ENCODE peak calls at places on chromosomes 4 and X, in eight cellular contexts. One of them, this sample, is unnamed. For H3K27me3, the result is how much of the 10 kb centered on the place peaks cover.

GRCh38 chr4:24529555-24529954 is 54.8 kb downstream of the DHX15 start:
- DNase-seq in Caco-2: no peak
- DNase-seq in NT2/D1: no peak
- DNase-seq in mammary epithelial cell: peak
- DNase-seq in left lung: no peak
- DNase-seq in fibroblast of lung: no peak
- DNase-seq in effector memory CD4-positive, alpha-beta T cell: no peak
- DNase-seq in adrenal gland: no peak
- DNase-seq in this sample: no peak

GRCh38 chr4:14879643-14880042 is 122.6 kb upstream of the CPEB2 start:
- DNase-seq in effector memory CD4-positive, alpha-beta T cell: no peak
- DNase-seq in fibroblast of lung: no peak
- DNase-seq in left lung: peak
- DNase-seq in Caco-2: no peak
- DNase-seq in adrenal gland: no peak
- DNase-seq in NT2/D1: no peak
- DNase-seq in mammary epithelial cell: peak
- DNase-seq in this sample: no peak

GRCh38 chr4:137422666-137423065 is 109.6 kb downstream of the PCDH18 start:
- DNase-seq in fibroblast of lung: peak
- DNase-seq in Caco-2: no peak
- DNase-seq in NT2/D1: no peak
- DNase-seq in left lung: no peak
- DNase-seq in adrenal gland: no peak
- DNase-seq in mammary epithelial cell: no peak
- DNase-seq in effector memory CD4-positive, alpha-beta T cell: no peak
- DNase-seq in this sample: no peak

GRCh38 chr4:88937081-88937480 is 119.9 kb downstream of the FAM13A start:
- DNase-seq in effector memory CD4-positive, alpha-beta T cell: no peak
- DNase-seq in left lung: no peak
- DNase-seq in adrenal gland: no peak
- DNase-seq in Caco-2: no peak
- DNase-seq in NT2/D1: no peak
- DNase-seq in fibroblast of lung: peak
- DNase-seq in mammary epithelial cell: peak
- DNase-seq in this sample: no peak

GRCh38 chrX:119407681-119408080 is 8.5 kb downstream of the SLC25A43 start:
- DNase-seq in mammary epithelial cell: no peak
- DNase-seq in left lung: no peak
- DNase-seq in Caco-2: no peak
- DNase-seq in effector memory CD4-positive, alpha-beta T cell: no peak
- DNase-seq in fibroblast of lung: peak
- DNase-seq in NT2/D1: no peak
- DNase-seq in adrenal gland: no peak
- DNase-seq in this sample: no peak

GRCh38 chr4:140595065-140595464 is 26.3 kb upstream of the UCP1 start:
- DNase-seq in NT2/D1: no peak
- DNase-seq in adrenal gland: no peak
- DNase-seq in fibroblast of lung: peak
- DNase-seq in left lung: no peak
- DNase-seq in mammary epithelial cell: peak
- DNase-seq in effector memory CD4-positive, alpha-beta T cell: no peak
- DNase-seq in Caco-2: peak
- DNase-seq in this sample: no peak

GRCh38 chr4:23613782-23614181 is 276.1 kb downstream of the PPARGC1A start:
- DNase-seq in effector memory CD4-positive, alpha-beta T cell: no peak
- DNase-seq in fibroblast of lung: peak
- DNase-seq in mammary epithelial cell: no peak
- DNase-seq in NT2/D1: no peak
- DNase-seq in Caco-2: no peak
- DNase-seq in left lung: no peak
- DNase-seq in adrenal gland: no peak
- DNase-seq in this sample: no peak

GRCh38 chr4:91025240-91026173 is 898.3 kb downstream of the CCSER1 start:
- DNase-seq in Caco-2: no peak
- DNase-seq in adrenal gland: no peak
- DNase-seq in effector memory CD4-positive, alpha-beta T cell: no peak
- DNase-seq in left lung: no peak
- DNase-seq in fibroblast of lung: no peak
- DNase-seq in mammary epithelial cell: no peak
- DNase-seq in NT2/D1: no peak
- DNase-seq in this sample: no peak

GRCh38 chrX:3144651-3145050 is 103.4 kb downstream of the ARSF start:
- DNase-seq in effector memory CD4-positive, alpha-beta T cell: no peak
- DNase-seq in Caco-2: no peak
- DNase-seq in mammary epithelial cell: no peak
- DNase-seq in left lung: no peak
- DNase-seq in adrenal gland: no peak
- DNase-seq in NT2/D1: no peak
- DNase-seq in fibroblast of lung: no peak
- DNase-seq in this sample: no peak

GRCh38 chr4:39976945-39977488 is 694 bp downstream of the PDS5A start:
- DNase-seq in NT2/D1: no peak
- DNase-seq in mammary epithelial cell: peak
- DNase-seq in fibroblast of lung: peak
- DNase-seq in effector memory CD4-positive, alpha-beta T cell: no peak
- DNase-seq in Caco-2: no peak
- DNase-seq in left lung: peak
- DNase-seq in adrenal gland: peak
- DNase-seq in this sample: no peak

GRCh38 chr4:111960241-111960667 is 185.0 kb upstream of the FAM241A start:
- DNase-seq in NT2/D1: no peak
- DNase-seq in left lung: no peak
- DNase-seq in Caco-2: no peak
- DNase-seq in adrenal gland: no peak
- DNase-seq in effector memory CD4-positive, alpha-beta T cell: no peak
- DNase-seq in mammary epithelial cell: peak
- DNase-seq in fibroblast of lung: peak
- DNase-seq in this sample: no peak

GRCh38 chrX:129123795-129124194 is 399.5 kb downstream of the SMARCA1 start:
- DNase-seq in fibroblast of lung: no peak
- DNase-seq in adrenal gland: no peak
- DNase-seq in mammary epithelial cell: no peak
- DNase-seq in left lung: no peak
- DNase-seq in NT2/D1: no peak
- DNase-seq in effector memory CD4-positive, alpha-beta T cell: no peak
- DNase-seq in Caco-2: no peak
- DNase-seq in this sample: no peak

GRCh38 chr4:54840992-54841768 is 183.4 kb downstream of the KIT start:
- DNase-seq in adrenal gland: no peak
- DNase-seq in left lung: no peak
- DNase-seq in mammary epithelial cell: no peak
- DNase-seq in Caco-2: peak
- DNase-seq in fibroblast of lung: no peak
- DNase-seq in effector memory CD4-positive, alpha-beta T cell: no peak
- DNase-seq in NT2/D1: no peak
- DNase-seq in this sample: no peak

GRCh38 chr4:140300271-140300970 is 73.0 kb upstream of the SCOC start:
- DNase-seq in NT2/D1: no peak
- DNase-seq in fibroblast of lung: peak
- DNase-seq in adrenal gland: peak
- DNase-seq in Caco-2: no peak
- DNase-seq in effector memory CD4-positive, alpha-beta T cell: no peak
- DNase-seq in mammary epithelial cell: peak
- DNase-seq in left lung: no peak
- DNase-seq in this sample: no peak

GRCh38 chrX:140572724-140573123 is 67.9 kb upstream of the SOX3 start:
- DNase-seq in effector memory CD4-positive, alpha-beta T cell: no peak
- DNase-seq in Caco-2: peak
- DNase-seq in mammary epithelial cell: peak
- DNase-seq in left lung: no peak
- DNase-seq in adrenal gland: peak
- DNase-seq in fibroblast of lung: peak
- DNase-seq in NT2/D1: peak
- DNase-seq in this sample: no peak

GRCh38 chr4:1171306-1172227 is 816 bp downstream of the SPON2 start:
- DNase-seq in effector memory CD4-positive, alpha-beta T cell: peak
- DNase-seq in adrenal gland: no peak
- DNase-seq in Caco-2: no peak
- DNase-seq in fibroblast of lung: no peak
- DNase-seq in left lung: peak
- DNase-seq in NT2/D1: peak
- DNase-seq in mammary epithelial cell: no peak
- DNase-seq in this sample: peak
- H3K27me3 ChIP-seq in effector memory CD4-positive, alpha-beta T cell: under half
- H3K27me3 ChIP-seq in adrenal gland: under half
- H3K27me3 ChIP-seq in Caco-2: under half
- H3K27me3 ChIP-seq in fibroblast of lung: under half
- H3K27me3 ChIP-seq in left lung: half or more
- H3K27me3 ChIP-seq in NT2/D1: under half
- H3K27me3 ChIP-seq in mammary epithelial cell: under half
- H3K27me3 ChIP-seq in this sample: under half

GRCh38 chrX:25012793-25013592 is 2.8 kb downstream of the ARX start:
- DNase-seq in NT2/D1: no peak
- DNase-seq in adrenal gland: no peak
- DNase-seq in effector memory CD4-positive, alpha-beta T cell: no peak
- DNase-seq in mammary epithelial cell: no peak
- DNase-seq in Caco-2: peak
- DNase-seq in fibroblast of lung: no peak
- DNase-seq in left lung: no peak
- DNase-seq in this sample: no peak

GRCh38 chrX:25009407-25009806 is 6.4 kb downstream of the ARX start:
- DNase-seq in NT2/D1: no peak
- DNase-seq in effector memory CD4-positive, alpha-beta T cell: no peak
- DNase-seq in left lung: no peak
- DNase-seq in adrenal gland: no peak
- DNase-seq in mammary epithelial cell: no peak
- DNase-seq in Caco-2: no peak
- DNase-seq in fibroblast of lung: no peak
- DNase-seq in this sample: no peak

GRCh38 chrX:25011589-25012432 is 4.0 kb downstream of the ARX start:
- DNase-seq in left lung: no peak
- DNase-seq in mammary epithelial cell: no peak
- DNase-seq in adrenal gland: no peak
- DNase-seq in effector memory CD4-positive, alpha-beta T cell: no peak
- DNase-seq in fibroblast of lung: no peak
- DNase-seq in NT2/D1: no peak
- DNase-seq in Caco-2: no peak
- DNase-seq in this sample: no peak

GRCh38 chrX:25012433-25012735 is 3.4 kb downstream of the ARX start:
- DNase-seq in effector memory CD4-positive, alpha-beta T cell: no peak
- DNase-seq in fibroblast of lung: no peak
- DNase-seq in Caco-2: no peak
- DNase-seq in NT2/D1: no peak
- DNase-seq in adrenal gland: no peak
- DNase-seq in mammary epithelial cell: no peak
- DNase-seq in left lung: no peak
- DNase-seq in this sample: no peak

DNA sequence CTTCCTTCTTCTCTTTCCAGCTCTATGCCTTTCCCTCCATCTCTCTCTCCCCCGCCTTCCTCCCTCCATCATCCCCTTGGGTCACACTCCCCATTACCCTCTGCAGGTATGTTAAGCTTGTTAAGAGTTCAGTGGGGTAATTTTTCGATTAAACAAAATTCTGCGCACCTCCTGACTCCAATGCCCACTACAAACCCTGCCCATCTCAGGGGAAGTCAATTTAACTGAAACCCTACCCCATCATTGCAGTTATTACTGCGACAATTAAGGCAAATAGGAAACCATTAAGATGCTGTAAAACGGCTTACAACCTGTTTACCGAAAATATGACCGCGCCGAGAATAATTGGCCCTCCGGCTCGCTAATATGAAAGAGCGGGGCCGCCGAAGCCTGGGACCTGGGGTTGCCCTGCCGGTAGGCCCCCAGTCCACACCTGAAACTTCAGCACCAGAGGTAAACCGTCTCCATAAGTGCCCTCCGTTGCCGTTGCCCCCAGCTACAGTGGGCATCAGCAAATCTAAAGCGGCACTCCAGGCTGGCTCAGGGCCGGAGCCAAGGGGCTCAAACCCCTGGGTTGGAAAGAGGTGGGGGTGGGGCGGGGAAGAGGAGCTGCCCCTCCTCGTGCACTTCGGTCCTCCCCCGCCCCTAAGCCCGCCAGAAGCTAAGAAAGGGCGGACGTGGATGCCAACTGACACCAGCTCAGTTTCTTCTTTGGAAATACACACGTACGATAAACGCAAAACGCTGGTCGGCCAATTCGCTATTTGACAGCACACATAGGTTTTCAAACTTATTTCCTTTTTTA is 4.8 kb downstream of the ARX start:
- DNase-seq in effector memory CD4-positive, alpha-beta T cell: no peak
- DNase-seq in Caco-2: no peak
- DNase-seq in mammary epithelial cell: no peak
- DNase-seq in left lung: no peak
- DNase-seq in fibroblast of lung: no peak
- DNase-seq in adrenal gland: no peak
- DNase-seq in NT2/D1: no peak
- DNase-seq in this sample: no peak
- H3K27me3 ChIP-seq in effector memory CD4-positive, alpha-beta T cell: under half
- H3K27me3 ChIP-seq in Caco-2: under half
- H3K27me3 ChIP-seq in mammary epithelial cell: under half
- H3K27me3 ChIP-seq in left lung: half or more
- H3K27me3 ChIP-seq in fibroblast of lung: half or more
- H3K27me3 ChIP-seq in adrenal gland: half or more
- H3K27me3 ChIP-seq in NT2/D1: half or more
- H3K27me3 ChIP-seq in this sample: under half

DNA sequence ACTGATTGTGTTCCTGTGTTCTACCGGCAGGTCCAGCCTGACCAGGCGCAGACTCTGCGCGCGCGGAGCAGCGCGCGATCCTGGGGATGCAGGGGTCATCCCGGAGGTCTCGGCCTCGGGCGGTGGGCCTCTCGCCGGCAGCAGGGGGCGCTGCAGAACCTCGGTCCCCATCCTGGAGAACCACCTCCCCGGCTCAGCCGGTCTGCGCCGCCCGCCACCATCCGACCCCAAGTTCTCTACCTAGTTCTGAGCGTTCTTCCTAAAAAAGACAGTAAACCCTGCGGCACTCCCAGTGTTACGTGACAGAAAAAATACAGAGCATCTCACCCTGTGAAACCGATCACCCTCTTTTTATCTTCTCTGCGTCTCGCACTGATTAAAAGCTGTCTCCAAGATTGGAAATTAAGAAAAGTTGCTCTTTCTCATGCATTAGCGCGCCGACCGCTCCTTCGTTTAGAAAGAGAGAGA is 1.6 kb downstream of the TRPC3 start:
- DNase-seq in Caco-2: peak
- DNase-seq in effector memory CD4-positive, alpha-beta T cell: peak
- DNase-seq in mammary epithelial cell: peak
- DNase-seq in left lung: peak
- DNase-seq in adrenal gland: peak
- DNase-seq in fibroblast of lung: peak
- DNase-seq in NT2/D1: peak
- DNase-seq in this sample: no peak
- H3K27me3 ChIP-seq in Caco-2: under half
- H3K27me3 ChIP-seq in effector memory CD4-positive, alpha-beta T cell: under half
- H3K27me3 ChIP-seq in mammary epithelial cell: under half
- H3K27me3 ChIP-seq in left lung: half or more
- H3K27me3 ChIP-seq in adrenal gland: under half
- H3K27me3 ChIP-seq in fibroblast of lung: under half
- H3K27me3 ChIP-seq in NT2/D1: half or more
- H3K27me3 ChIP-seq in this sample: under half

DNA sequence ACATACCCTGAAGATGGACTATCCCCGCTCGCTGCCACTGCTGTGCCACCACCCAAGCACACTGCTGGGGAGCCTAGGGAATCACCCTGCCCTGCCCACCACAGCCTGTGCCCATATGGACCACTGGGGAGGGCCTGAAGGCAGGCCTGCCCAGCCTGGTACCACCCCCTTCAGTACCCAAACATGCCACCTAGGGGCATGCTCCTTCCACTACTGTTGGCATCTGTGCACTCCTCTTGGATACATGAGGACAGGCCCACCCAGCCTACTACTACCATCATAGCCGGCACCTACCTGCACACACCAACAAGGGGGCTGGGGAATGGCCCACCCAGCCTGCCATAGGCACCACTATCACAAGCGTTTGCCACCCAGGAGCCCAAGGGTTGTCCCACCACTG is 30.1 kb upstream of the PRDX4 start:
- DNase-seq in effector memory CD4-positive, alpha-beta T cell: no peak
- DNase-seq in adrenal gland: no peak
- DNase-seq in left lung: no peak
- DNase-seq in Caco-2: no peak
- DNase-seq in fibroblast of lung: no peak
- DNase-seq in mammary epithelial cell: no peak
- DNase-seq in NT2/D1: no peak
- DNase-seq in this sample: no peak
- H3K27me3 ChIP-seq in effector memory CD4-positive, alpha-beta T cell: under half
- H3K27me3 ChIP-seq in adrenal gland: under half
- H3K27me3 ChIP-seq in left lung: under half
- H3K27me3 ChIP-seq in Caco-2: under half
- H3K27me3 ChIP-seq in fibroblast of lung: under half
- H3K27me3 ChIP-seq in mammary epithelial cell: under half
- H3K27me3 ChIP-seq in NT2/D1: under half
- H3K27me3 ChIP-seq in this sample: under half

This sample was measured in vagina.